ENCODE peak calls at places on chromosome 17, in six cellular contexts. N is amniotic epithelial cell, K is islet precursor cell, S is iPS DF 19.7, D is cardiac fibroblast, L is RWPE1. M is an unnamed sample.

GRCh38 chr17:35052780-35053179 is 10.7 kb downstream of the RFFL start:
- DNase-seq in N (no peak), S (no peak), L (no peak), K (no peak), D (no peak), M (no peak)

GRCh38 chr17:67947325-67947813 is 48.9 kb downstream of the C17orf58 start:
- DNase-seq in D (no peak), S (no peak), L (no peak), K (no peak), N (no peak), M (no peak)

GRCh38 chr17:77596491-77597420 is 361.7 kb upstream of the TNRC6C start:
- DNase-seq in N (no peak), D (no peak), K (peak), L (no peak), S (no peak), M (no peak)

GRCh38 chr17:81553616-81554181 is 1.5 kb upstream of the FAAP100 start:
- DNase-seq in D (peak), L (peak), S (no peak), K (peak), N (peak), M (no peak)

GRCh38 chr17:73196500-73196899 is 3.6 kb downstream of the COG1 start:
- DNase-seq in N (no peak), L (no peak), K (peak), D (peak), S (no peak), M (no peak)

GRCh38 chr17:42519546-42520444 is 16.2 kb upstream of the NAGLU start:
- DNase-seq in L (peak), N (peak), S (no peak), D (peak), K (peak), M (no peak)

GRCh38 chr17:2410951-2411350 is 10.1 kb upstream of the MNT start:
- DNase-seq in S (no peak), L (no peak), N (no peak), D (no peak), K (no peak), M (no peak)

GRCh38 chr17:62848334-62848733 is 40.2 kb upstream of the MARCHF10 start:
- DNase-seq in L (no peak), S (no peak), D (no peak), N (no peak), K (no peak), M (no peak)

GRCh38 chr17:50111687-50112655 is 16.8 kb downstream of the PDK2 start:
- DNase-seq in K (peak), S (no peak), L (no peak), D (no peak), N (no peak), M (no peak)

GRCh38 chr17:75240394-75241142 is 20.8 kb downstream of the GGA3 start:
- DNase-seq in D (peak), K (peak), L (no peak), S (no peak), N (peak), M (no peak)

GRCh38 chr17:28688481-28688880 is 23.2 kb downstream of the PROCA1 start:
- DNase-seq in L (no peak), S (no peak), D (no peak), K (no peak), N (no peak), M (no peak)

GRCh38 chr17:17151055-17151454 is 55.1 kb downstream of the PLD6 start:
- DNase-seq in L (peak), K (no peak), N (peak), S (no peak), D (peak), M (no peak)

GRCh38 chr17:77404812-77405581 is 264.2 kb downstream of the SEC14L1 start:
- DNase-seq in D (peak), N (peak), L (peak), S (no peak), K (no peak), M (peak)

GRCh38 chr17:83103200-83103937 is 24.0 kb downstream of the METRNL start:
- DNase-seq in D (peak), N (no peak), L (no peak), K (no peak), S (no peak), M (no peak)

GRCh38 chr17:4806420-4806769 is 557 bp upstream of the PLD2 start:
- DNase-seq in N (no peak), D (no peak), L (no peak), S (no peak), K (no peak), M (no peak)

GRCh38 chr17:81223758-81224122 is 975 bp upstream of the CEP131 start:
- DNase-seq in L (no peak), D (no peak), N (no peak), S (no peak), K (no peak), M (no peak)

GRCh38 chr17:80126449-80126715 is 20.5 kb downstream of the EIF4A3 start:
- DNase-seq in D (peak), L (no peak), K (no peak), S (no peak), N (no peak), M (no peak)

GRCh38 chr17:75159196-75160031 is 5.1 kb upstream of the JPT1 start:
- DNase-seq in D (no peak), L (peak), N (peak), K (peak), S (no peak), M (no peak)

GRCh38 chr17:68341482-68341881 is 50.2 kb downstream of the ARSG start:
- DNase-seq in N (no peak), D (no peak), S (no peak), K (no peak), L (no peak), M (no peak)

GRCh38 chr17:38637951-38638350 is 32.2 kb upstream of the SRCIN1 start:
- DNase-seq in L (no peak), S (no peak), N (no peak), D (no peak), K (no peak), M (no peak)

GRCh38 chr17:75020331-75021110 is 8.1 kb downstream of the MRPL58 start:
- DNase-seq in S (no peak), N (no peak), L (no peak), K (no peak), D (no peak), M (no peak)

GRCh38 chr17:75734674-75735294 is 13.5 kb downstream of the ITGB4 start:
- DNase-seq in S (no peak), N (no peak), K (no peak), D (no peak), L (no peak), M (no peak)

GRCh38 chr17:60392845-60393702 is 1.1 kb upstream of the USP32 start:
- DNase-seq in K (no peak), L (peak), D (peak), N (peak), S (no peak), M (no peak)

GRCh38 chr17:21301593-21302550 is 17.4 kb downstream of the MAP2K3 start:
- DNase-seq in D (no peak), N (no peak), L (no peak), K (no peak), S (no peak), M (no peak)

GRCh38 chr17:76631821-76632565 is 11.6 kb downstream of the ST6GALNAC1 start:
- DNase-seq in S (no peak), N (peak), L (peak), K (peak), D (no peak), M (peak)

GRCh38 chr17:64281962-64282752 is 19.1 kb upstream of the TEX2 start:
- DNase-seq in K (no peak), N (peak), L (peak), D (peak), S (peak), M (peak)

GRCh38 chr17:31549121-31549524 is 157.6 kb downstream of the RAB11FIP4 start:
- DNase-seq in S (no peak), K (no peak), N (no peak), D (no peak), L (peak), M (no peak)

GRCh38 chr17:29012535-29012934 is 6.7 kb upstream of the SEZ6 start:
- DNase-seq in N (peak), S (no peak), K (no peak), L (no peak), D (peak), M (no peak)

M was measured in effector memory CD8-positive, alpha-beta T cell.